ENCODE peak calls at places on chromosome 1, in eight cellular contexts. U is GM23248, P is prostate gland, H is left kidney, X is Right ventricle myocardium inferior, Y is substantia nigra, A is H54, E is activated gamma-delta T cell treated with Interleukin-2 at 50 U/mL for 16 hours. O is an unnamed sample.

GRCh38 chr1:51518033-51518729 is 885 bp downstream of the EPS15 start:
- DNase-seq in H (peak), Y (peak), A (peak), X (peak), E (peak), P (peak), U (peak), O (peak)

GRCh38 chr1:44377925-44378784 is 23.1 kb upstream of the ERI3 start:
- DNase-seq in X (no peak), H (peak), E (peak), A (peak), Y (no peak), U (peak), P (peak), O (peak)

GRCh38 chr1:203069028-203069804 is 16.6 kb downstream of the MYOG start:
- DNase-seq in H (peak), A (no peak), U (peak), Y (no peak), X (no peak), E (no peak), P (peak), O (peak)

GRCh38 chr1:199821029-199821779 is 206.3 kb upstream of the NR5A2 start:
- DNase-seq in A (no peak), H (no peak), Y (no peak), U (peak), X (no peak), P (no peak), E (no peak), O (no peak)

GRCh38 chr1:61419167-61419566 is 305.8 kb downstream of the TM2D1 start:
- DNase-seq in H (no peak), Y (no peak), A (no peak), U (no peak), P (no peak), X (no peak), E (no peak), O (no peak)

GRCh38 chr1:167666416-167666815 is 36.4 kb downstream of the RCSD1 start:
- DNase-seq in E (no peak), P (no peak), H (no peak), X (no peak), A (no peak), U (peak), Y (no peak), O (no peak)

GRCh38 chr1:227771326-227771725 is 36.1 kb downstream of the SNAP47 start:
- DNase-seq in X (no peak), H (no peak), A (no peak), P (no peak), U (no peak), E (no peak), Y (no peak), O (no peak)

GRCh38 chr1:59498640-59499039 is 201.7 kb downstream of the FGGY start:
- DNase-seq in X (no peak), P (no peak), Y (no peak), H (no peak), A (no peak), E (no peak), U (peak), O (peak)

GRCh38 chr1:39720094-39720999 is 18.3 kb upstream of the PPIE start:
- DNase-seq in A (no peak), X (no peak), Y (no peak), H (peak), E (no peak), P (no peak), U (peak), O (peak)

GRCh38 chr1:25644962-25645361 is 28.4 kb downstream of the MAN1C1 start:
- DNase-seq in H (no peak), A (no peak), P (no peak), Y (no peak), E (no peak), U (no peak), X (no peak), O (no peak)

GRCh38 chr1:59502009-59502691 is 205.3 kb downstream of the FGGY start:
- DNase-seq in U (peak), Y (no peak), H (no peak), E (no peak), A (no peak), X (no peak), P (no peak), O (no peak)

O was measured in NCI-H82.